ENCODE peak calls at places on chromosome 17, in eight cellular contexts. F is cardiac muscle cell, B is fibroblast of the aortic adventitia, J is IMR-90, R is endodermal cell, L is Calu3, Y is cardiac fibroblast, U is uterus. S is an unnamed sample.

GRCh38 chr17:35238817-35239216 is 4.1 kb upstream of the SLFN5 start:
- DNase-seq in F (no peak), B (peak), J (peak), R (no peak), L (no peak), Y (peak), U (no peak), S (no peak)

GRCh38 chr17:19877546-19877945 is 9.8 kb upstream of the ULK2 start:
- DNase-seq in F (no peak), B (no peak), J (no peak), R (no peak), L (no peak), Y (no peak), U (no peak), S (no peak)

GRCh38 chr17:65037157-65037556 is 19.4 kb downstream of the GNA13 start:
- DNase-seq in F (no peak), B (no peak), J (no peak), R (no peak), L (no peak), Y (no peak), U (no peak), S (no peak)

GRCh38 chr17:75271955-75272847 is 1.2 kb upstream of the MIF4GD start:
- DNase-seq in F (no peak), B (no peak), J (peak), R (peak), L (no peak), Y (peak), U (no peak), S (no peak)

GRCh38 chr17:40884708-40885512 is at the start of gene KRT20:
- DNase-seq in F (no peak), B (no peak), J (no peak), R (no peak), L (no peak), Y (no peak), U (no peak), S (no peak)

GRCh38 chr17:73401911-73402310 is 90.1 kb upstream of the CDC42EP4 start:
- DNase-seq in F (peak), B (peak), J (peak), R (peak), L (no peak), Y (peak), U (no peak), S (no peak)

GRCh38 chr17:13030459-13031305 is 12.9 kb upstream of the ELAC2 start:
- DNase-seq in F (peak), B (peak), J (peak), R (peak), L (peak), Y (peak), U (peak), S (no peak)

GRCh38 chr17:8324132-8324531 is 14.1 kb downstream of the ARHGEF15 start:
- DNase-seq in F (no peak), B (no peak), J (no peak), R (no peak), L (no peak), Y (no peak), U (no peak), S (no peak)

GRCh38 chr17:10349403-10349802 is 23.4 kb downstream of the MYH13 start:
- DNase-seq in F (no peak), B (no peak), J (no peak), R (peak), L (no peak), Y (no peak), U (no peak), S (no peak)

GRCh38 chr17:66577041-66577440 is 257.9 kb upstream of the CACNG5 start:
- DNase-seq in F (no peak), B (no peak), J (no peak), R (no peak), L (no peak), Y (no peak), U (no peak), S (no peak)

GRCh38 chr17:17408236-17408794 is 68.5 kb upstream of the MED9 start:
- DNase-seq in F (no peak), B (peak), J (peak), R (no peak), L (peak), Y (peak), U (no peak), S (peak)

GRCh38 chr17:68484458-68484857 is 27.2 kb upstream of the WIPI1 start:
- DNase-seq in F (no peak), B (no peak), J (no peak), R (no peak), L (no peak), Y (no peak), U (no peak), S (no peak)

GRCh38 chr17:74176546-74177001 is 26.9 kb upstream of the RPL38 start:
- DNase-seq in F (peak), B (peak), J (peak), R (peak), L (peak), Y (peak), U (peak), S (peak)

GRCh38 chr17:73400915-73401545 is 89.2 kb upstream of the CDC42EP4 start:
- DNase-seq in F (no peak), B (no peak), J (no peak), R (no peak), L (no peak), Y (no peak), U (no peak), S (no peak)

GRCh38 chr17:76252040-76252954 is 12.0 kb upstream of the RNF157 start:
- DNase-seq in F (no peak), B (peak), J (peak), R (peak), L (peak), Y (peak), U (no peak), S (peak)

GRCh38 chr17:60139438-60140285 is 10.1 kb upstream of the CA4 start:
- DNase-seq in F (peak), B (peak), J (peak), R (peak), L (no peak), Y (peak), U (peak), S (no peak)

DNA sequence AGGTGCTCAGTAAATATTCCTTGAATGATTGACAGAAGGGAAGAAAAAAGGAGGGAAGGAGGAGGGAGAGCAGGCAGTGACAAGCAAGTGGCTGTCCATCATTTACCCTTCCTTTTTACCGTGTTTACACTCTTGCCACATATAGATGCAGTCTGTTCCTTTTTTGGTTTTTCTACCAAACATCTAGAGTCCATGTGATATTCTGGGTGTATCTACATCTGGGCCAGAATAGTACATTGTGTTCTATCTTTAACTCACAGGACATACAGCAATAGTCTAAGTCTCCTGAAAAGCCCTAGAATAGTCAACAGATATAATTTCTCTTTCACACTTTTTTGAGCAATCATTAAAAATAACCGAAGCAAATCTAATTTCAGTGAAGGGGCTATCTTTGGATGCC is 33.5 kb downstream of the KCNJ2 start:
- DNase-seq in F (no peak), B (no peak), J (no peak), R (no peak), L (no peak), Y (no peak), U (no peak), S (no peak)
- TF ChIP-seq CTCF in F (no peak), B (no peak), J (no peak), R (no peak), L (no peak), Y (no peak), U (no peak), S (no peak)

DNA sequence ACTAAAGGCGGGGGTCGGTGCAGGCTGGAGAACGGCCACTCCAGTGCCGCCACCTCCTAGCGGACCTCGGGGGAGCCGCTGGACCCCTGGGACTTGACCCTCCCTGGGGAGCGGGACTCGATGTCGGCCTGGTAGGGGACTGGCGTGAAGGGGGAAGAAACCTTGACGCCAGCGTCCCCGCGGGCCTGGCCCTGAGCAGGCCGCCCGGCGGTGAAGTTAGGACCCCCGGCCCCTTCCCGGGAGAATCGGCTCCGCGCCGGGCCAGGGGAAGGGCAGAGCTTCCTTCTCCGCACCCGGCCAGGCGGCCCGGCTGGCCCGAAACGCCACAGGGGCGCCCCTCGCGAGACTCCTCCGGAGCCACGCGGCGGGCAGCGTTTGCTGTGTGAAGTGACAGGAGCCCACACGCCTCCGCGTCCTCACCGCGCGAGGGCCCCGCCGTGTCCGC is 389 bp downstream of the DUS1L start:
- DNase-seq in F (peak), B (no peak), J (peak), R (no peak), L (no peak), Y (no peak), U (no peak), S (no peak)
- TF ChIP-seq CTCF in F (no peak), B (no peak), J (no peak), R (no peak), L (no peak), Y (no peak), U (no peak), S (no peak)

DNA sequence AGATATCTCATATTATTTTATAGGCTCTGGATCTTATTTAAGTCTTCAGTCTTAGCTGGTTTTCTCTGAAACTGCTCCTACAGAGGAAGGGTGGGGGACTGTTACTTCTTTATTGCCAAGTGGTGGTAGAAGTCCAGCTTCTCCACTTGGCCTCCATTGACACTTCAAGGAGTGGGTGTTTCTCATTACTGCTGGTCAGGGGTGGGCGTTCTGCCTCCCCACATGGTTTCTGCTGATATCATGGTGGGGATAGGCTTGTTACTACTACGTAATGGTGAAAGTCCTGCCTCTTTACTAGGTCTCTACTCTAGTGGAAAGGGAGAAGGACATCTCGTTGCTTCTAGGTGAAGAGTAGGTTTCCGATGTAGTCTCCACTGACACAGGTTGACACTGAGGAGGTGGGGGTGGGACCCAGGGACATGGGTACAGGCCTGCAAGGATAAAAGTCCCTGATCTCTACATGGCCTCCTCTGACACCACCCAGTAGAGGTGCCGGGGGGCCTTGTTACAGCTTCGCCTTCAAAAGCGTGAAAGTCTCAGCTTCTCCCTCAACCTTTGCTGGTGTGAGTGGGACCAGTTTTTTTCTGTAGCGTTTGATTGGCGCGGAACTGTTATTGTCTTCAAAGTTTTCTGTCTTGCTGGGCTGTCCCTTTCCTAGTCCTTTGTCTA is 20.3 kb downstream of the PRAC1 start:
- DNase-seq in F (no peak), B (no peak), J (no peak), R (peak), L (no peak), Y (no peak), U (no peak), S (no peak)
- TF ChIP-seq CTCF in F (no peak), B (no peak), J (no peak), R (no peak), L (no peak), Y (no peak), U (no peak), S (no peak)

GRCh38 chr17:80124351-80124981 is 22.5 kb downstream of the EIF4A3 start:
- DNase-seq in F (peak), B (peak), J (peak), R (peak), L (peak), Y (peak), U (no peak), S (no peak)
- TF ChIP-seq CTCF in F (peak), B (peak), J (peak), R (peak), L (peak), Y (peak), U (no peak), S (peak)

GRCh38 chr17:39665642-39666221 is 583 bp downstream of the TCAP start:
- DNase-seq in F (no peak), B (no peak), J (no peak), R (peak), L (peak), Y (no peak), U (no peak), S (no peak)
- TF ChIP-seq CTCF in F (no peak), B (no peak), J (no peak), R (peak), L (no peak), Y (no peak), U (no peak), S (no peak)

DNA sequence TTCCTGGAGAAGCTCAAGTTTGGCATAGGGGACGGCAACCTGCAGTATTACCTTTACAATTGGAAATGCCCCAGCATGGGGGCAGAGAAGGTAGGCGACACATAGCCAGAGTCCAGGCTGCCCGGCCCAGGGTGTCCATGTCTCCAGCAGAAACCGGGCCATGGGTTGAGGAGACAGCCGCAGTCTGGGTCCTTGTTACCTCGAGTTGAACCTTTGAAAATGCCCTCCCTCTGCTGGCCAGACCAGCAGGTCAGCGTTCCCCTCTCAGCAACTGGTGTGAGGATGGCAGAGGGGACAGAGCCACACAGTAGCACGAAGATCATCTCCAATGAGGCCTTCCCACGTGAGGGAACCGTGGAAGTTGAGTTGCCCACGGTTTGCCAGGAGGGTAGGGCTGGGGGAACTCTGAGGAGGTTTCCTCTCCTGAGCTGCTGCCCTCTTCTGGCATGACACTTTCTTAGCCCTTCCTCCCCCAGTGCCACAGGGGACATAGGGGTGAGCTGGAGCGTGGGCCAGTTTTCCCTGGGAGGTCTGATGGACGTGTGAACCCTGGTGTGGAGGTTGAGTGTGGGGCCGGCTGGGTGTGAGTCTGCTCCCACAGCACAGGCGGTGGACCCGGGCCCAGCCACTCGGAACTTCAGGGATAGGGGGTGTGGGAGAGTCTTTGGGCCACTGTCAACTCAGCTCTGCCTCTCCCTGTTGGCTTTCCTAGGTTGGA is 27.2 kb downstream of the PLCD3 start:
- DNase-seq in F (no peak), B (no peak), J (no peak), R (peak), L (no peak), Y (no peak), U (no peak), S (no peak)
- TF ChIP-seq CTCF in F (no peak), B (no peak), J (no peak), R (peak), L (no peak), Y (no peak), U (no peak), S (no peak)

GRCh38 chr17:16328997-16329396 is 24.3 kb downstream of the CENPV start:
- DNase-seq in F (no peak), B (no peak), J (no peak), R (peak), L (peak), Y (peak), U (no peak), S (no peak)
- TF ChIP-seq CTCF in F (no peak), B (peak), J (no peak), R (peak), L (no peak), Y (peak), U (no peak), S (peak)

DNA sequence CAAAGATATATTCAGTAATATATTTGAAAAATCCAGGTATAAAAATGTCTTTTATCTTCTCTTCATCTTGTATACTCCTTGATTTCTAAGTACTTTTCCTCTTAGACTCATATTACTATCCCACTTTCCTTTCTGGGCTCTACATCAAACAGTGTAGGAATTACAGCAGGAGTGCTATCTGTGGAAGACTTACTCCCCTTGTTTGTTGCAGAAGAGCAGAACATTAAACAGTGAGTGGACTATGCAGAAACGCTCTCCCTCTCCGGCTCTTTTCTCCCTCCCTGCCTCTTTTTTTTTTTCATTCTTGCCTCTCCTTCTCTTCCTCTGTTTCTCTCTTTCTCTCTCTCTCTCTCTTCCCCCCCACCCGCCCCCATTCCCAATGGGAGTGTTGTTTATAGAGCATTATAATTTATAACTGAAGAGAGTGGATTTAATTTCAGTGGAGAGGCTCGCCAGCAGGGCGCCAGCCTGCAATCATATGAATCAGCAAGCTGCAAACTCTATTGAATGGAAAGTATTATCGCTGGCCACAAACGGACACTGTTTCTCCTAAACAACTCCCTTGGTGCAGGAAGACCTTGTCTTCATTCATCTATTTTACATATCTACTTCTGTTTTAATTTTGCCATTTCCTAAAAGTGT is 242.3 kb upstream of the TBX2 start:
- DNase-seq in F (no peak), B (peak), J (peak), R (no peak), L (no peak), Y (peak), U (no peak), S (peak)
- TF ChIP-seq CTCF in F (no peak), B (no peak), J (peak), R (no peak), L (no peak), Y (peak), U (no peak), S (no peak)